ENCODE peak calls at places on chromosomes 5 and 9, in eight cellular contexts. E is GM23338; T is A673; A is A549; V is CD4-positive, alpha-beta memory T cell; Q is CD4-positive, alpha-beta T cell; M is RWPE1; I is kidney. J is an unnamed sample.

GRCh38 chr9:107890921-107891465 is 401.4 kb upstream of the KLF4 start:
- DNase-seq in E (no peak), T (no peak), A (no peak), V (no peak), Q (no peak), M (no peak), I (no peak), J (no peak)

GRCh38 chr5:149740341-149740740 is 10.2 kb downstream of the PPARGC1B start:
- DNase-seq in E (no peak), T (no peak), A (no peak), V (no peak), Q (no peak), M (no peak), I (no peak), J (no peak)

GRCh38 chr9:131503626-131504465 is 1.1 kb downstream of the POMT1 start:
- DNase-seq in E (peak; percentile 65), T (peak; percentile 13), A (peak; percentile 31), V (peak; percentile 56), Q (peak; percentile 25), M (peak; percentile 69), I (no peak), J (peak; percentile 43)

GRCh38 chr5:137374110-137374853 is 124.8 kb downstream of the SPOCK1 start:
- DNase-seq in E (no peak), T (peak; percentile 34), A (no peak), V (no peak), Q (no peak), M (no peak), I (no peak), J (no peak)

GRCh38 chr9:134994926-134995791 is 77.4 kb upstream of the FCN1 start:
- DNase-seq in E (no peak), T (no peak), A (no peak), V (no peak), Q (no peak), M (no peak), I (peak; percentile 30), J (no peak)

GRCh38 chr5:17882760-17883488 is 248.7 kb downstream of the TAF11L14 start:
- DNase-seq in E (peak; percentile 70), T (peak; percentile 53), A (peak; percentile 38), V (no peak), Q (no peak), M (peak; percentile 25), I (no peak), J (no peak)

GRCh38 chr9:33820231-33820745 is 3.3 kb downstream of the UBE2R2 start:
- DNase-seq in E (no peak), T (no peak), A (no peak), V (no peak), Q (no peak), M (no peak), I (no peak), J (no peak)

GRCh38 chr9:127183814-127184582 is 61.6 kb upstream of the ANGPTL2 start:
- DNase-seq in E (no peak), T (no peak), A (no peak), V (no peak), Q (no peak), M (no peak), I (peak; percentile 76), J (no peak)

GRCh38 chr9:35664531-35665470 is at the start of gene ARHGEF39:
- DNase-seq in E (peak; percentile 97), T (peak; percentile 84), A (peak; percentile 86), V (peak; percentile 68), Q (peak; percentile 53), M (peak; percentile 93), I (peak; percentile 92), J (peak; percentile 87)

GRCh38 chr5:95449460-95449859 is 58.3 kb downstream of the FAM81B start:
- DNase-seq in E (peak; percentile 41), T (no peak), A (no peak), V (no peak), Q (no peak), M (no peak), I (no peak), J (no peak)

GRCh38 chr9:100440071-100440470 is 13.1 kb downstream of the MSANTD3 start:
- DNase-seq in E (no peak), T (no peak), A (peak; percentile 22), V (no peak), Q (no peak), M (no peak), I (no peak), J (no peak)

GRCh38 chr9:4831119-4831518 is 38.4 kb downstream of the RCL1 start:
- DNase-seq in E (peak; percentile 55), T (no peak), A (no peak), V (no peak), Q (no peak), M (no peak), I (no peak), J (no peak)

GRCh38 chr9:87599901-87600610 is 102.4 kb downstream of the DAPK1 start:
- DNase-seq in E (no peak), T (peak; percentile 67), A (peak; percentile 67), V (no peak), Q (no peak), M (peak; percentile 31), I (no peak), J (peak; percentile 81)

GRCh38 chr9:135482015-135482754 is 2.6 kb downstream of the PPP1R26 start:
- DNase-seq in E (no peak), T (no peak), A (no peak), V (no peak), Q (no peak), M (no peak), I (no peak), J (no peak)

GRCh38 chr9:72477862-72478564 is 43.4 kb upstream of the TMC1 start:
- DNase-seq in E (peak; percentile 48), T (peak; percentile 25), A (peak; percentile 97), V (no peak), Q (no peak), M (peak; percentile 92), I (no peak), J (peak; percentile 84)

GRCh38 chr9:79862921-79863890 is 291.4 kb downstream of the TLE4 start:
- DNase-seq in E (no peak), T (no peak), A (no peak), V (no peak), Q (no peak), M (no peak), I (peak; percentile 54), J (no peak)

GRCh38 chr9:97740848-97741821 is 44.0 kb upstream of the XPA start:
- DNase-seq in E (peak; percentile 89), T (peak; percentile 74), A (no peak), V (peak; percentile 15), Q (no peak), M (peak; percentile 90), I (peak; percentile 89), J (peak; percentile 51)

GRCh38 chr5:103472820-103473219 is 89.8 kb downstream of the NUDT12 start:
- DNase-seq in E (no peak), T (no peak), A (peak; percentile 55), V (no peak), Q (no peak), M (no peak), I (no peak), J (peak; percentile 73)

GRCh38 chr5:103466494-103466893 is 96.1 kb downstream of the NUDT12 start:
- DNase-seq in E (no peak), T (peak; percentile 30), A (peak; percentile 17), V (no peak), Q (no peak), M (no peak), I (no peak), J (peak; percentile 39)

GRCh38 chr5:103467831-103468230 is 94.8 kb downstream of the NUDT12 start:
- DNase-seq in E (no peak), T (no peak), A (no peak), V (no peak), Q (no peak), M (no peak), I (no peak), J (no peak)

GRCh38 chr5:103465891-103466290 is 96.7 kb downstream of the NUDT12 start:
- DNase-seq in E (no peak), T (no peak), A (no peak), V (no peak), Q (no peak), M (no peak), I (no peak), J (peak; percentile 16)

GRCh38 chr5:103469288-103470065 is 93.1 kb downstream of the NUDT12 start:
- DNase-seq in E (no peak), T (no peak), A (no peak), V (no peak), Q (no peak), M (no peak), I (no peak), J (peak; percentile 94)
- H3K27ac ChIP-seq in E (no peak overlapping the region), T (no peak overlapping the region), A (peak overlapping the region; percentile 8), V (no peak overlapping the region), Q (no peak overlapping the region), M (no peak overlapping the region), I (no peak overlapping the region), J (peak overlapping the region; percentile 64)

DNA sequence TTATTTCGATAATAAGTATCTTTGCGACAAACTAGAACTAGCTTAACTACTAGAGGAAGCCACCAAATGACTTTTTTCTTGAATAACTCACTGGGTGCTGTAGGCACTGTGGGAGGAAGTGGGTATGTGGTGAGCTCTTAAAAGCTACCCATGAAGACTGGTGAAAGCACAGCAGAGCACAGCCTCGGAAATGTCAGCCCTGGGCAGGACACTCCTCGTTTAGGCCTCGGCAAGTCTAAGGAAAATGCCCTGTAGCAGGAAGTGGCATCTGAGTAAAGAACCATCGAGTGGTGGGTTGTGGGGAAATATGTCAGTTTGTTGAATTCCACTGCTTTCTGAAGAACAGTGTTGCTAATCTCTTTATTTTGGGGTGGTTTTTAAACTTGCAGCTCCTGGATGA is 44.0 kb upstream of the NCS1 start:
- DNase-seq in E (no peak), T (no peak), A (no peak), V (peak; percentile 83), Q (peak; percentile 61), M (no peak), I (peak; percentile 58), J (peak; percentile 56)
- H3K27ac ChIP-seq in E (peak overlapping the region; percentile 26), T (peak overlapping the region; percentile 17), A (no peak overlapping the region), V (peak overlapping the region; percentile 92), Q (peak overlapping the region; percentile 95), M (no peak overlapping the region), I (peak overlapping the region; percentile 65), J (peak overlapping the region; percentile 85)

GRCh38 chr5:134171972-134172371 is 4.8 kb downstream of the SKP1 start:
- DNase-seq in E (no peak), T (peak; percentile 82), A (no peak), V (no peak), Q (no peak), M (no peak), I (no peak), J (peak; percentile 94)

GRCh38 chr5:134176523-134177196 is at the start of gene SKP1:
- DNase-seq in E (peak; percentile 87), T (peak; percentile 87), A (peak; percentile 88), V (peak; percentile 94), Q (peak; percentile 86), M (peak; percentile 92), I (peak; percentile 94), J (peak; percentile 84)

GRCh38 chr5:134177197-134178171 is 734 bp upstream of the SKP1 start:
- DNase-seq in E (peak; percentile 86), T (peak; percentile 86), A (peak; percentile 39), V (no peak), Q (no peak), M (peak; percentile 89), I (peak; percentile 79), J (peak; percentile 97)

GRCh38 chr5:134175874-134176522 is 752 bp downstream of the SKP1 start:
- DNase-seq in E (peak; percentile 42), T (peak; percentile 23), A (peak; percentile 22), V (no peak), Q (no peak), M (no peak), I (no peak), J (peak; percentile 34)

GRCh38 chr5:134174841-134175839 is 1.6 kb downstream of the SKP1 start:
- DNase-seq in E (peak; percentile 24), T (peak; percentile 43), A (peak; percentile 23), V (no peak), Q (no peak), M (peak; percentile 32), I (no peak), J (peak; percentile 29)
- H3K27ac ChIP-seq in E (peak overlapping the region; percentile 98), T (peak overlapping the region; percentile 100), A (peak overlapping the region; percentile 98), V (peak overlapping the region; percentile 97), Q (no peak overlapping the region), M (no peak overlapping the region), I (no peak overlapping the region), J (no peak overlapping the region)

GRCh38 chr5:157108961-157109360 is at the start of gene HAVCR2:
- DNase-seq in E (no peak), T (no peak), A (no peak), V (peak; percentile 52), Q (peak; percentile 23), M (no peak), I (no peak), J (peak; percentile 37)
- H3K27ac ChIP-seq in E (no peak within 1 kb of the TSS), T (no peak within 1 kb of the TSS), A (no peak within 1 kb of the TSS), V (peak within 1 kb of the TSS; percentile 12), Q (peak within 1 kb of the TSS; percentile 42), M (no peak within 1 kb of the TSS), I (peak within 1 kb of the TSS; percentile 37), J (peak within 1 kb of the TSS; percentile 50)